ENCODE peak calls at places on chromosomes 16 and 17, in four cellular contexts. L is astrocyte, R is mammary epithelial cell, X is GM23338. N is an unnamed sample.
A peak's percentile ranks its signal among the peaks of the same experiment; 100 is the strongest.

GRCh38 chr17:21015564-21015963 is 27.2 kb downstream of the USP22 start:
- DNase-seq in X (no peak), L (no peak), R (no peak), N (no peak)

GRCh38 chr16:25550647-25551046 is 141.1 kb upstream of the HS3ST4 start:
- DNase-seq in L (no peak), X (no peak), R (no peak), N (no peak)

GRCh38 chr16:57799619-57800212 is 2.6 kb downstream of the KIFC3 start:
- DNase-seq in R (no peak), L (no peak), X (no peak), N (no peak)

GRCh38 chr16:89786474-89787364 is 29.7 kb downstream of the FANCA start:
- DNase-seq in R (no peak), X (no peak), L (no peak), N (no peak)

GRCh38 chr17:37024181-37024637 is 75.5 kb downstream of the AATF start:
- DNase-seq in X (no peak), L (peak; percentile 8), R (no peak), N (no peak)

GRCh38 chr16:69724981-69725479 is 1.3 kb downstream of the NQO1 start:
- DNase-seq in L (no peak), X (peak; percentile 12), R (no peak), N (no peak)

GRCh38 chr16:29975134-29975538 is 1.5 kb downstream of the TAOK2 start:
- DNase-seq in X (no peak), L (no peak), R (no peak), N (no peak)

GRCh38 chr17:16991349-16992009 is 19.6 kb upstream of the TNFRSF13B start:
- DNase-seq in X (peak; percentile 94), L (peak; percentile 36), R (peak; percentile 39), N (peak; percentile 93)

GRCh38 chr17:34571428-34572130 is 7.8 kb upstream of the TMEM132E start:
- DNase-seq in X (no peak), R (no peak), L (no peak), N (no peak)

GRCh38 chr16:48479955-48480354 is 94.7 kb upstream of the SIAH1 start:
- DNase-seq in L (no peak), X (no peak), R (no peak), N (no peak)

GRCh38 chr17:61966201-61966600 is 38.4 kb upstream of the INTS2 start:
- DNase-seq in R (no peak), X (no peak), L (no peak), N (no peak)

GRCh38 chr16:50473375-50473945 is 74.7 kb upstream of the NKD1 start:
- DNase-seq in L (peak; percentile 6), X (no peak), R (peak; percentile 56), N (no peak)

GRCh38 chr17:3636908-3637373 is 381 bp downstream of the CTNS start:
- DNase-seq in X (peak; percentile 52), L (no peak), R (no peak), N (no peak)

GRCh38 chr16:82996814-82997213 is 370.0 kb downstream of the CDH13 start:
- DNase-seq in X (no peak), L (no peak), R (no peak), N (no peak)

GRCh38 chr17:17765921-17766320 is 70.9 kb downstream of the SREBF1 start:
- DNase-seq in X (no peak), L (no peak), R (no peak), N (no peak)

GRCh38 chr17:56913867-56914640 is at the start of gene TRIM25:
- DNase-seq in L (peak; percentile 72), X (peak; percentile 89), R (peak; percentile 92), N (peak; percentile 95)

DNA sequence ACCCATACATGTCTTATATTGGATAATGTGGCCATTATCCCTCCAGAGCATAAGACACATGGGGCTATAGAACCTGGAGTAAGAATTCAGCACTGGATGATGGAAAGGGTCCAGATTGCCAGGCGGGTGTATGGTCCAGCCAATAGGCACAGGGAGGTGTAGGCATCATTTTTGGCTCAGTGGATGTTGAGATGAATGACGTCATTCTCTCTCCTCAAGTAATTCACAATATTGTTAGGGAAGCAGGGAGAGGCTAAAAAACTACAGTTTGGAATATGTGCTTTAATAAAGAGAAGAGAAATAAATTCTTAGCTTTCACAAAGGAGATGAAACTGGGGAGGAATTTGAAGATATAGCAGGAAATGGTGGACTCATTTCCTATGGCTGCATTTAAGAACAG is 461.1 kb upstream of the GOT2 start:
- DNase-seq in X (no peak), R (no peak), L (no peak), N (no peak)
- H3K27me3 ChIP-seq in X (no peaks in the 10 kb centered on the region), R (no peaks in the 10 kb centered on the region), L (no peaks in the 10 kb centered on the region), N (no peaks in the 10 kb centered on the region)

DNA sequence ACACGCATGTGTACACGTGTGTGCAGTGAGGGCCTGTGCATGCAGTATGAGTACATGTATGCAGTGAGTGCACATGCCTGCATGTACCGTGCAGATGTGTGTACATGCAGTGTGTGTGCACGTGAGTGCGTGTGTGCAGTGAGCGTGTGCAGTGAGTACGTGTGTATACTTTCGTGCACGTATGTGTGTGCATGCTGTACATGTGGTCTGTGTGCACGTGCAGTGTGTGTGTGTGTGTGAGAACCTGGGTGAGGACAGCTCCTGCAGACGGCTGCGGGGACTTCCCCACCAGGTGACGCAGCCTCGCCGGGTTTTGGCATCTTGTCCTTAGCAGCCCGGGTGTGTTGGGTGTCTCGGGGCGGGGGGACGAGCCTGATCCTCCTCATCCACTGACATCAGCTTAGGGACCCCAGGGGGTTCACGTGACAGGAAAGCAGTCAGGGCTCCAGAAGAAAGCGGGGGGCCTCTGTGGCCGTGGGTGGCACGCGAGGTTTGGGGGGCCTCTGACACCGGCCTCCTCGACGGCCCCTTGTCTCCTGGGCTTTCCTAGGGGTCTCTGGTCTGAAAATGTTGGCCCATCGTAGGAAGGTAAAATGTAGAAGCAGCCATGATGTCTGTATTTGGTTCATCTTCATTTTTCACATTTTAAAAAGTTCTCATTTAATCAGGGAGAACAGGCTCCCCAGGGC is 119.6 kb upstream of the ZNF750 start:
- DNase-seq in L (peak; percentile 5), R (no peak), X (no peak), N (no peak)
- H4K20me1 ChIP-seq in L (no peaks in the 10 kb centered on the region), R (no peaks in the 10 kb centered on the region), X (no peaks in the 10 kb centered on the region), N (no peaks in the 10 kb centered on the region)

DNA sequence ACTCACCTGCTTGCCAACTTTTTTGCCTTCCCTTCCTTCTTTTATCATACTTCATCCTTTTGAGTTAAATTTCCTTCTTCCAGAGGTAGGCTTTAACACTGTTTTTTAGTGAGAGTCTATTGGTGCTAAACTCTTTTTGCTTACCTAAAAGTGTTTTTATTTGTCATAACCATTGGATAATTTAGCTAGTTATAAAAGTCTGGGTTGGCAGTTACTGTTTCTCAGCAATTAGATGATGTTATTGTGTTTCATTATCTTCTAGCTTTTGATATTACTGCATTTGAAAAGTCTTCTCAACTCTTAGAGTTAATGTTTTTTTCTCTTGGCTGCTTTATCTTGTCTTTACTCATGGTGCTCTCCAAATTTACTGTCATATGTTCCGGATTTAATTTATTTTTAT is 22.6 kb downstream of the ZNRF1 start:
- DNase-seq in R (no peak), L (no peak), X (no peak), N (peak; percentile 4)
- H3K79me2 ChIP-seq in R (peaks cover 81% of the 10 kb centered on the region), L (peaks cover 87% of the 10 kb centered on the region), X (peaks cover 98% of the 10 kb centered on the region), N (no peaks in the 10 kb centered on the region)

DNA sequence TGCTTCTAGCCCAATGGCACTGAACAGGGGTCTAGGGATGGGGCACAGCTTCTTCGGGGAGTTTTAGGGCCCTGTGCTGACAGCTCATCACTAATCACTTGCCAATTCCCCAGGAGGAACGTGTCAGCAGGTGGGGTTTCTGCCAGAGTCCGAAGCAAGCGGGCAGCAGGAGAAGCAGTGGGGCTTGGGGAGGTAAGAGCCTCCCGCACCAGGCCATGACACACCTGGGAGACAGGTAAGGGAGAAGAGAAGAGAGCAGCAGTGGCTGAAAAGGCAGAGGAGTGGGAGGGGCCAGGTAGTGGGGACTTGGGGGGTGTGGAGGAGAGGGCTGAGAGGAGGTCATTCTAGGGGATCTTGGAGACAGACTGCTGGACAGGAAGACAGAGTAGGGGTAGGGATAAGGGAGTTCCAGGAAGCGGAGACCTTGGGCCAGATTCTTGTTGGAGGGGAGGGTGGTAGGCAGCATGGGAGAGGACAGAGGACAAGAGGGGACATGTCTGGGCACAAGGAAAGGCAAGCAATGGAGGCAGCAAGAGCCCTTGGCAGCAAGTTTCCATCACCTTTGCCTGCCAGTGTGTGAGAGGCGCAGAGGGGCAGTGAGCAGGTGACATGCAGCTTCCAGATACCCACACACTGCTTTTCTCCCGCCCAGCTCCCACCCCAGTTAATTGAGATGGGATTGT is 4.9 kb downstream of the PHOSPHO1 start:
- DNase-seq in X (no peak), R (no peak), L (no peak), N (no peak)
- H3K27me3 ChIP-seq in X (peaks cover 82% of the 10 kb centered on the region), R (peaks cover 17% of the 10 kb centered on the region), L (peaks cover 48% of the 10 kb centered on the region), N (no peaks in the 10 kb centered on the region)

GRCh38 chr16:88762258-88762870 is 22.7 kb downstream of the PIEZO1 start:
- DNase-seq in R (no peak), X (no peak), L (no peak), N (no peak)

GRCh38 chr16:88761830-88762229 is 23.2 kb downstream of the PIEZO1 start:
- DNase-seq in X (no peak), L (no peak), R (no peak), N (no peak)

GRCh38 chr16:88763502-88764053 is 21.4 kb downstream of the PIEZO1 start:
- DNase-seq in X (peak; percentile 97), L (no peak), R (no peak), N (no peak)

GRCh38 chr16:88764080-88764479 is 20.9 kb downstream of the PIEZO1 start:
- DNase-seq in L (no peak), R (no peak), X (no peak), N (no peak)

GRCh38 chr16:88762941-88763340 is 22.1 kb downstream of the PIEZO1 start:
- DNase-seq in X (no peak), R (no peak), L (no peak), N (no peak)
- H4K20me1 ChIP-seq in X (no peaks in the 10 kb centered on the region), R (peaks cover 14% of the 10 kb centered on the region), L (peaks cover 100% of the 10 kb centered on the region), N (no peaks in the 10 kb centered on the region)

N was measured in Karpas-422.